ENCODE peak calls at places on chromosomes 12 and 14, in ten cellular contexts. One of them, this sample, is unnamed.

GRCh38 chr14:101632520-101632919 is 71.2 kb downstream of the DIO3 start:
- DNase-seq in neural progenitor cell: no peak
- DNase-seq in IMR-90: no peak
- DNase-seq in fibroblast of lung: no peak
- DNase-seq in neuronal stem cell: no peak
- DNase-seq in HCT116: no peak
- DNase-seq in mammary epithelial cell: no peak
- DNase-seq in OCI-LY7: no peak
- DNase-seq in HepG2: no peak
- DNase-seq in trophoblast cell: no peak
- DNase-seq in this sample: no peak

GRCh38 chr14:104968153-104968527 is 10.0 kb downstream of the AHNAK2 start:
- DNase-seq in OCI-LY7: no peak
- DNase-seq in neuronal stem cell: no peak
- DNase-seq in mammary epithelial cell: peak; percentile 79
- DNase-seq in trophoblast cell: peak; percentile 24
- DNase-seq in HepG2: no peak
- DNase-seq in HCT116: no peak
- DNase-seq in fibroblast of lung: peak; percentile 63
- DNase-seq in neural progenitor cell: peak; percentile 63
- DNase-seq in IMR-90: peak; percentile 35
- DNase-seq in this sample: peak; percentile 68

GRCh38 chr12:14216405-14217294 is 148.8 kb upstream of the ATF7IP start:
- DNase-seq in neuronal stem cell: no peak
- DNase-seq in trophoblast cell: no peak
- DNase-seq in HepG2: no peak
- DNase-seq in mammary epithelial cell: peak; percentile 16
- DNase-seq in OCI-LY7: no peak
- DNase-seq in fibroblast of lung: peak; percentile 16
- DNase-seq in HCT116: no peak
- DNase-seq in neural progenitor cell: no peak
- DNase-seq in IMR-90: peak; percentile 17
- DNase-seq in this sample: peak; percentile 37

GRCh38 chr14:89164168-89165074 is 252.6 kb downstream of the FOXN3 start:
- DNase-seq in IMR-90: no peak
- DNase-seq in HCT116: no peak
- DNase-seq in neural progenitor cell: no peak
- DNase-seq in neuronal stem cell: no peak
- DNase-seq in trophoblast cell: no peak
- DNase-seq in HepG2: no peak
- DNase-seq in OCI-LY7: no peak
- DNase-seq in mammary epithelial cell: no peak
- DNase-seq in fibroblast of lung: no peak
- DNase-seq in this sample: no peak

GRCh38 chr14:67497216-67497615 is 8.7 kb upstream of the TMEM229B start:
- DNase-seq in IMR-90: no peak
- DNase-seq in neural progenitor cell: no peak
- DNase-seq in HepG2: no peak
- DNase-seq in mammary epithelial cell: no peak
- DNase-seq in neuronal stem cell: no peak
- DNase-seq in fibroblast of lung: no peak
- DNase-seq in OCI-LY7: no peak
- DNase-seq in trophoblast cell: peak; percentile 94
- DNase-seq in HCT116: no peak
- DNase-seq in this sample: no peak

GRCh38 chr12:103997277-103997900 is 31.7 kb downstream of the TDG start:
- DNase-seq in HepG2: no peak
- DNase-seq in IMR-90: peak; percentile 22
- DNase-seq in HCT116: no peak
- DNase-seq in fibroblast of lung: peak; percentile 55
- DNase-seq in OCI-LY7: no peak
- DNase-seq in trophoblast cell: no peak
- DNase-seq in neuronal stem cell: no peak
- DNase-seq in neural progenitor cell: no peak
- DNase-seq in mammary epithelial cell: no peak
- DNase-seq in this sample: no peak

GRCh38 chr12:84594157-84594556 is 318.4 kb downstream of the SLC6A15 start:
- DNase-seq in HepG2: no peak
- DNase-seq in OCI-LY7: no peak
- DNase-seq in neural progenitor cell: no peak
- DNase-seq in fibroblast of lung: no peak
- DNase-seq in neuronal stem cell: no peak
- DNase-seq in IMR-90: no peak
- DNase-seq in trophoblast cell: no peak
- DNase-seq in mammary epithelial cell: no peak
- DNase-seq in HCT116: no peak
- DNase-seq in this sample: no peak

GRCh38 chr12:21561158-21561557 is 35.1 kb downstream of the SPX start:
- DNase-seq in trophoblast cell: no peak
- DNase-seq in HCT116: no peak
- DNase-seq in neuronal stem cell: no peak
- DNase-seq in mammary epithelial cell: no peak
- DNase-seq in fibroblast of lung: no peak
- DNase-seq in neural progenitor cell: no peak
- DNase-seq in IMR-90: no peak
- DNase-seq in OCI-LY7: no peak
- DNase-seq in HepG2: no peak
- DNase-seq in this sample: no peak

GRCh38 chr12:120659151-120659525 is 18.7 kb downstream of the CABP1 start:
- DNase-seq in neural progenitor cell: no peak
- DNase-seq in trophoblast cell: no peak
- DNase-seq in mammary epithelial cell: no peak
- DNase-seq in neuronal stem cell: no peak
- DNase-seq in IMR-90: no peak
- DNase-seq in HepG2: no peak
- DNase-seq in OCI-LY7: no peak
- DNase-seq in fibroblast of lung: no peak
- DNase-seq in HCT116: no peak
- DNase-seq in this sample: no peak

GRCh38 chr12:95218852-95219171 is 1.2 kb downstream of the VEZT start:
- DNase-seq in neuronal stem cell: no peak
- DNase-seq in OCI-LY7: peak; percentile 74
- DNase-seq in fibroblast of lung: no peak
- DNase-seq in mammary epithelial cell: peak; percentile 57
- DNase-seq in neural progenitor cell: peak; percentile 15
- DNase-seq in IMR-90: no peak
- DNase-seq in HCT116: no peak
- DNase-seq in HepG2: no peak
- DNase-seq in trophoblast cell: no peak
- DNase-seq in this sample: peak; percentile 37

GRCh38 chr12:116277393-116278258 is at the start of gene MED13L:
- DNase-seq in neuronal stem cell: peak; percentile 92
- DNase-seq in fibroblast of lung: peak; percentile 81
- DNase-seq in trophoblast cell: peak; percentile 91
- DNase-seq in mammary epithelial cell: peak; percentile 83
- DNase-seq in HCT116: peak; percentile 57
- DNase-seq in HepG2: peak; percentile 64
- DNase-seq in IMR-90: peak; percentile 78
- DNase-seq in neural progenitor cell: peak; percentile 96
- DNase-seq in OCI-LY7: peak; percentile 93
- DNase-seq in this sample: peak; percentile 95

GRCh38 chr12:107670999-107671643 is 14.5 kb upstream of the PWP1 start:
- DNase-seq in neural progenitor cell: peak; percentile 70
- DNase-seq in OCI-LY7: peak; percentile 34
- DNase-seq in HCT116: peak; percentile 19
- DNase-seq in HepG2: peak; percentile 33
- DNase-seq in IMR-90: peak; percentile 7
- DNase-seq in fibroblast of lung: no peak
- DNase-seq in neuronal stem cell: no peak
- DNase-seq in trophoblast cell: peak; percentile 32
- DNase-seq in mammary epithelial cell: no peak
- DNase-seq in this sample: peak; percentile 43
- H3K27ac ChIP-seq in neural progenitor cell: no peak overlapping the region
- H3K27ac ChIP-seq in OCI-LY7: no peak overlapping the region
- H3K27ac ChIP-seq in HCT116: no peak overlapping the region
- H3K27ac ChIP-seq in HepG2: no peak overlapping the region
- H3K27ac ChIP-seq in IMR-90: no peak overlapping the region
- H3K27ac ChIP-seq in fibroblast of lung: no peak overlapping the region
- H3K27ac ChIP-seq in neuronal stem cell: no peak overlapping the region
- H3K27ac ChIP-seq in trophoblast cell: no peak overlapping the region
- H3K27ac ChIP-seq in mammary epithelial cell: no peak overlapping the region
- H3K27ac ChIP-seq in this sample: no peak overlapping the region

DNA sequence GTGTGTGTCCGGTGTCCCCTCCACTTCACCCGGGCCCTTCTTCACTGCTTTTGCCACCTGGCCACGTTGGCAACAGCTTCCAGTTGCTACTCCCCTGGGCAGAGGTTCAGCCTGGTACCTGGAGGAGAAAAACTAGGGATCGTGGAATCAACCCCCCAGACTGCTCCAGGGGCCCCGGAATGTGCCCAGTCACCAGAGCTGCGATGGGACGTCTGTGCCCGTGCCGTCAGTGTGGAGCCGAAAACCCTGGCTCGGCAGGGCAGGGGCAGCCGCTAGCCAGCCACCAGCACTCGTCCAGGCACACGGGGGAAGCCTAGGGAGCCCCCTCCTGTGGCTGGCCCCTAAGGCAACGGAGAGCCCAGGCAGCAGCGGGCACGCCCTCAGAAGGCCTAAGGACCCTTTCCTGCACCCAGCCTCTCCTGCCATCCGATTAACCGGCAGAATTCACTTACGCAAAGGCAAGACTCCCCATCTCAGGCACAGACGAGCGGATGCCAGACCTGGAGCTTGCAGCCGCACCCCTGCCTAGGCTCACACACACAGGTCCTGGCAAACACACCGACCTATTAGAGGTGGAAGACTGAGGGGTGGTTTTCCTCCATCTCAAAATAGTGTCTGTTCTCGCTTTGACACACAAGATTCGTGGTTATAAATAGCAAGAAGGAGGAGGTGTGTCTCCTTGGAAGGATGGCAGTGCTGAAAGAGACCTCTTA is 62.6 kb downstream of the FBXL14 start:
- DNase-seq in mammary epithelial cell: no peak
- DNase-seq in IMR-90: no peak
- DNase-seq in OCI-LY7: no peak
- DNase-seq in fibroblast of lung: no peak
- DNase-seq in HepG2: no peak
- DNase-seq in neuronal stem cell: no peak
- DNase-seq in HCT116: no peak
- DNase-seq in trophoblast cell: no peak
- DNase-seq in neural progenitor cell: no peak
- DNase-seq in this sample: peak; percentile 60
- H2AFZ ChIP-seq in mammary epithelial cell: peak overlapping the region; percentile 84
- H2AFZ ChIP-seq in IMR-90: peak overlapping the region; percentile 81
- H2AFZ ChIP-seq in OCI-LY7: no peak overlapping the region
- H2AFZ ChIP-seq in fibroblast of lung: no peak overlapping the region
- H2AFZ ChIP-seq in HepG2: no peak overlapping the region
- H2AFZ ChIP-seq in neuronal stem cell: peak overlapping the region; percentile 88
- H2AFZ ChIP-seq in HCT116: no peak overlapping the region
- H2AFZ ChIP-seq in trophoblast cell: no peak overlapping the region
- H2AFZ ChIP-seq in neural progenitor cell: no peak overlapping the region
- H2AFZ ChIP-seq in this sample: no peak overlapping the region

DNA sequence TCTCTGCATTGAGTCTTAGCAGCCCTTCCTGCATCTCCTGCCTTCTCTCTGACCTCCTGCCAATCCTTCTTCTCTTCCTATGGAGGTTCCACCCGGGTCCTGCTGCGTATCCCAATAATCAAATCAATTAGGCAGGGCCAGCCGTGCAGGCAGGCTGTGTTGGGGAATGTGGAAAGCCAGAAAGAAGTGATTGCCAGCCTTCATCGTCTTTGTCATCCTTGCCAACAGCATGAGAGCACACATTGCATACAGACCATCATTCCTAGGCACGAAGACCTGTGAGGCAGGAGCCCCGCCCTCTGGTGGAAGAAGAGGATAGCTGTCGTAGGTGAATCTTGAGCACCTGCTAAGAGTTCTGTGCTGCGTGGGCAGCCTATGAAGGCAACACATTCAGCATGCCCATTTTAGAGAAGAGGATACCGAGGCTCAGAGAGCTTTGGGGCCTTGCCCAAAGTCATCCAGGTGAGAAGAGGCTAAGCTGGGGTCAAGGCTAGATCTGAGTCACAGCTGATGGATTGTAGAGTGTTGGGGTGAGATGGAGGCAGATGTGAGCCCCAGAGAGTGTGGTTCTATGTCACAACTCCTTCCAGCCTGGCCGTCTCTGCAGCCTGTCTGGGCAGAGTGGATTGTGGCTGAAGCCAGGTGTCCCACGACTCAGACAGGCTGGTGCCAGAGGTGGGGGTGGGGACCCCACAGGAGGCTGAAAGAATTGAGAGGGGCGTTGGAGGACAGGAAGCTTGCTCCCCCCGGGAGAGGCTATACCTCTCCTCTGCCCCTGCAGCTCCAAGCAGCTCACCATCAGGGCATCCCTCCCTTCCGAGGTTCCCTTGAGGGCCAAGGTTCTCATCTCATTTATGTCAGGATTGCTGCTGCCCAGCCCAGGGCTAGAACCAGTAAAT is 12.7 kb downstream of the C14orf132 start:
- DNase-seq in neural progenitor cell: peak; percentile 56
- DNase-seq in fibroblast of lung: no peak
- DNase-seq in HepG2: peak; percentile 33
- DNase-seq in trophoblast cell: peak; percentile 62
- DNase-seq in OCI-LY7: peak; percentile 64
- DNase-seq in mammary epithelial cell: peak; percentile 19
- DNase-seq in HCT116: peak; percentile 12
- DNase-seq in IMR-90: peak; percentile 8
- DNase-seq in neuronal stem cell: no peak
- DNase-seq in this sample: no peak
- H3K27ac ChIP-seq in neural progenitor cell: no peak overlapping the region
- H3K27ac ChIP-seq in fibroblast of lung: no peak overlapping the region
- H3K27ac ChIP-seq in HepG2: no peak overlapping the region
- H3K27ac ChIP-seq in trophoblast cell: no peak overlapping the region
- H3K27ac ChIP-seq in OCI-LY7: no peak overlapping the region
- H3K27ac ChIP-seq in mammary epithelial cell: no peak overlapping the region
- H3K27ac ChIP-seq in HCT116: no peak overlapping the region
- H3K27ac ChIP-seq in IMR-90: no peak overlapping the region
- H3K27ac ChIP-seq in neuronal stem cell: no peak overlapping the region
- H3K27ac ChIP-seq in this sample: no peak overlapping the region

GRCh38 chr12:20282411-20282810 is 85.9 kb upstream of the PDE3A start:
- DNase-seq in fibroblast of lung: peak; percentile 1
- DNase-seq in IMR-90: no peak
- DNase-seq in mammary epithelial cell: no peak
- DNase-seq in neuronal stem cell: no peak
- DNase-seq in HCT116: no peak
- DNase-seq in neural progenitor cell: no peak
- DNase-seq in OCI-LY7: no peak
- DNase-seq in HepG2: no peak
- DNase-seq in trophoblast cell: no peak
- DNase-seq in this sample: no peak

GRCh38 chr12:20280515-20280914 is 87.8 kb upstream of the PDE3A start:
- DNase-seq in fibroblast of lung: peak; percentile 33
- DNase-seq in HCT116: no peak
- DNase-seq in neural progenitor cell: no peak
- DNase-seq in neuronal stem cell: no peak
- DNase-seq in IMR-90: no peak
- DNase-seq in HepG2: no peak
- DNase-seq in mammary epithelial cell: no peak
- DNase-seq in trophoblast cell: no peak
- DNase-seq in OCI-LY7: no peak
- DNase-seq in this sample: peak; percentile 7

DNA sequence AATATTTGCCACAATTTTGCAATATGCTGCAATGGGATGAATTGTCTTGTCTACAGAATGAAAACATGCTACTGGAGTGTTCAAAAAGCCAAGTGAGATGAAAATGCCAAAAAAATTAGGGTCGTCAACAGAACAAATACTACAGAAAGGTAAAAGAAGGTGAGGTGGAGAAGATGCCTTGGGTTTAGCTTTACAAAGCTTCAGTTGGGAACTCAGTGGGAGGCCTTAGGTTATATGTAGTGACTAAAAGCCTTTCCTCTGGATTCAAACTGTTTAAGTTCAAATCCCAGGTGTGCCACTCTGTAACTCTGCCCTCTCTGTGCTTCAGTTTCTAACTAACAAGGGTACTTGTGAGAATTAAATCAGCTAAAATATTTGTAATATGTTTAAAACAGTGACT is 84.9 kb upstream of the PDE3A start:
- DNase-seq in IMR-90: no peak
- DNase-seq in fibroblast of lung: no peak
- DNase-seq in mammary epithelial cell: no peak
- DNase-seq in OCI-LY7: no peak
- DNase-seq in HepG2: no peak
- DNase-seq in neural progenitor cell: no peak
- DNase-seq in neuronal stem cell: no peak
- DNase-seq in HCT116: no peak
- DNase-seq in trophoblast cell: no peak
- DNase-seq in this sample: no peak
- H2AFZ ChIP-seq in IMR-90: no peak overlapping the region
- H2AFZ ChIP-seq in fibroblast of lung: no peak overlapping the region
- H2AFZ ChIP-seq in mammary epithelial cell: no peak overlapping the region
- H2AFZ ChIP-seq in OCI-LY7: no peak overlapping the region
- H2AFZ ChIP-seq in HepG2: no peak overlapping the region
- H2AFZ ChIP-seq in neural progenitor cell: no peak overlapping the region
- H2AFZ ChIP-seq in neuronal stem cell: no peak overlapping the region
- H2AFZ ChIP-seq in HCT116: no peak overlapping the region
- H2AFZ ChIP-seq in trophoblast cell: no peak overlapping the region
- H2AFZ ChIP-seq in this sample: no peak overlapping the region